ENCODE peak calls at places on chromosomes 1 and 21, in eight cellular contexts. M is SK-N-SH, G is right lobe of liver, Z is ovary, Q is fibroblast of lung, H is PC-3, U is NB4, L is endothelial cell. E is an unnamed sample.

GRCh38 chr1:1307261-1307907 is 346 bp downstream of the ACAP3 start:
- DNase-seq in G (peak), M (no peak), Z (no peak), L (no peak), Q (no peak), U (peak), H (peak), E (no peak)

GRCh38 chr1:204285438-204286322 is 71.9 kb upstream of the GOLT1A start:
- DNase-seq in M (no peak), L (no peak), Z (no peak), U (no peak), H (no peak), Q (no peak), G (no peak), E (no peak)

GRCh38 chr21:46549650-46550049 is 55.2 kb downstream of the S100B start:
- DNase-seq in H (no peak), L (no peak), G (no peak), M (no peak), U (no peak), Q (no peak), Z (no peak), E (no peak)

GRCh38 chr1:82162526-82163420 is 362.0 kb downstream of the ADGRL2 start:
- DNase-seq in G (no peak), Q (peak), M (no peak), Z (no peak), L (no peak), H (no peak), U (no peak), E (no peak)

GRCh38 chr1:62237361-62237760 is 42.7 kb downstream of the L1TD1 start:
- DNase-seq in U (no peak), Z (no peak), L (no peak), Q (no peak), G (no peak), M (no peak), H (peak), E (no peak)

GRCh38 chr1:77983997-77984355 is 5.1 kb upstream of the FUBP1 start:
- DNase-seq in Q (no peak), H (no peak), Z (no peak), M (no peak), G (no peak), L (no peak), U (no peak), E (no peak)

GRCh38 chr1:119341372-119341947 is 27.1 kb upstream of the HAO2 start:
- DNase-seq in M (no peak), L (no peak), H (no peak), Q (no peak), U (no peak), G (no peak), Z (no peak), E (no peak)

GRCh38 chr1:164622057-164622840 is 63.3 kb downstream of the PBX1 start:
- DNase-seq in Z (no peak), Q (peak), U (no peak), H (no peak), L (no peak), G (no peak), M (no peak), E (no peak)

GRCh38 chr21:46122241-46122671 is 24.3 kb downstream of the COL6A2 start:
- DNase-seq in L (no peak), G (no peak), Q (peak), M (no peak), H (peak), Z (peak), U (peak), E (peak)

GRCh38 chr1:905071-905749 is 18.5 kb upstream of the SAMD11 start:
- DNase-seq in H (no peak), L (no peak), Z (peak), M (peak), Q (peak), U (peak), G (no peak), E (peak)

GRCh38 chr1:194342484-194343262 is 1156.3 kb upstream of the B3GALT2 start:
- DNase-seq in U (peak), M (no peak), Q (no peak), H (no peak), G (no peak), Z (no peak), L (no peak), E (no peak)

GRCh38 chr1:26996665-26997064 is 3.2 kb downstream of the TRNP1 start:
- DNase-seq in Z (no peak), G (no peak), U (no peak), H (no peak), Q (no peak), M (no peak), L (no peak), E (no peak)

GRCh38 chr1:26994772-26995625 is 1.5 kb downstream of the TRNP1 start:
- DNase-seq in H (peak), Q (no peak), M (no peak), Z (no peak), L (no peak), G (no peak), U (no peak), E (no peak)

GRCh38 chr1:26994020-26994745 is 691 bp downstream of the TRNP1 start:
- DNase-seq in U (peak), L (peak), Q (no peak), Z (no peak), G (peak), M (peak), H (no peak), E (peak)

GRCh38 chr1:26998319-26999300 is 5.1 kb downstream of the TRNP1 start:
- DNase-seq in U (no peak), Q (peak), Z (no peak), M (no peak), G (no peak), L (no peak), H (peak), E (no peak)

DNA sequence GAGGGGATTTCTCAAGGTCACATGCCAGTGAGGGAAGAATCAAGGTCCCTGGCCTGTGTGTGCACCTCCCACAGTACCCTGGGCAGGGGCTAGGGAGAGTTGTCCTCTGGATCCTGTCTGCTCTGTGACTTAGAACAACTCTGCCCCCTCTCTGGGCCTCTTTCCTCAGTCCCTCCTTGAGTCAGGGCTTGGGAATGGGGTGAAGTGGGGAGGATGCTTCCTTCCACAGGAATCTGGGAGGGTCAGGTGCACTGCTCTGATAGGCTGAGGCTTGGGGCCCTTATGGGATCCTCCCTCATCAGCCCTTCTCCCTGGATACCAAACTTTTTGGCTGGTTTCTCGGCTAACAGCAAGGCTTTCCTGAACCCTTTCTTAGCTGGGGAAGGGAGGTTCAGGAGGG is 2.5 kb downstream of the TRNP1 start:
- DNase-seq in Q (peak), L (no peak), H (peak), M (no peak), Z (no peak), G (no peak), U (no peak), E (no peak)
- TF ChIP-seq CTCF in Q (no peak), L (no peak), H (no peak), M (no peak), Z (no peak), G (no peak), U (no peak), E (no peak)

GRCh38 chr21:26554365-26554764 is 18.7 kb downstream of the CYYR1 start:
- DNase-seq in Q (no peak), U (no peak), L (no peak), M (peak), Z (no peak), H (no peak), G (no peak), E (no peak)

GRCh38 chr21:26555554-26555953 is 17.5 kb downstream of the CYYR1 start:
- DNase-seq in Z (no peak), U (no peak), L (no peak), G (no peak), H (no peak), Q (no peak), M (no peak), E (no peak)

GRCh38 chr21:26553921-26554320 is 19.2 kb downstream of the CYYR1 start:
- DNase-seq in U (no peak), L (no peak), Q (no peak), M (no peak), Z (no peak), G (no peak), H (no peak), E (no peak)

DNA sequence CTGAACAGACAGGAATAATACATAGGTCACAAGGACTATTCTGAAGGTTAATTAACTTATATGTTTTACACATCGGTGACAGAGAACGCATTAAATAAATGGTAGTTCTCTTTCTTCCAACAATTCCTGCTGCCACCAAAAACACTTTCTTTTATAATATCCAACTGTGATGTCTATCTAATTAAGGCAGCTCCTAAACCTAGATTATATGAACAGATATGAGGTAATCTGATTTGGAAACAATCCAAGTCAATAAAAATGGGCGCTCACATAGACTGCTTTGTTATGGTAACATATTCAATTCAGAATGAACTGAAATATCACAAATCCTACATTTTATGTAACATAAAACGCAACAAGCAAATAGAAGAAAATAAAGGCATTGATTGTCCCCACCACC is 16.0 kb downstream of the CYYR1 start:
- DNase-seq in G (no peak), L (no peak), U (no peak), H (no peak), Q (no peak), Z (no peak), M (no peak), E (no peak)
- TF ChIP-seq CTCF in G (no peak), L (no peak), U (no peak), H (no peak), Q (no peak), Z (no peak), M (no peak), E (no peak)

DNA sequence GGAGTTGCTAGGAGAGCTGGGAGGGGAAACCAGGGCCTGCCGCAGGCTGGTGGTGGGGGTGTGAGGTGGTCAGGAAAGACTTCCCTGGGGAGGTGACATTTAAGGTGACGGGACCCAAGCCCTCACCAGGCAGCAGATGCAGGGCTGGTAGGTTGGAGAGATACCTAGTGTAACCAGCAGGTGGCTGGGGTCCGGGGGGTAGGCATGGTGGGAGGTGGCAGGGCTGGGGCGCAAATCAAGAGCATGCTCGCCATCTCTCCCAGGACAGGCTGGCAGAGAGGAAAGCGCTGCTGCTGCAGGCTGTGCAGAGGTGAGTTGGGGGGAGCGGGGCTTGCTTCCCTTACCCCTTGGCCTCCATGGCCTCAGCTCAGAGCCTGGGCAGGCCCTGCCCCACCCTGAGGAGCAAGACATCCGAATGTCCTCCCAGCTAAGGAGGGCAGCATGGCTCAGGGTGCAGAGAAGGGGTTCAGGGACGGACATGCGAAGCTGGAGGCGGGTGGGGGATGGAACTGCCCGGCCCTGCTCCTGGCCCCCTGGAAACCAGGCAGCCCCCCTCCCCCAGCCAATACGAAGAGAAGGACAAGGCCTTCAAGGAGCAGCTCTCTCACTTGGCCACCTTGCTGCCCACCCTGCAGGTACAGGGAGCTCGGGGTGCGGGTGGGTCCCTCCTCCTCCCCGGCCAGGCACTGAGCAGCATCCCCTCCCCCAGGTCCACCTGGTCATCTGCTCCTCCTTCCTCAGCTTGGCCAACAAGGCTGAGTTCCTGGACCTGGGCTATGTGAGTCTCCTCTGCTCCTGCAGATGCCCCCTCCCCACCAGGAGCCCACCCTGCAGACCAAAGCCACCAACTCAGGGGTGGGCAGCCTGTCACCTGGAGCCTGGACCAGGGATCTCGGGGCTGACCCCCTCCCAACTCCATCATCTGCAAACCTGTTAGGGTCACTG is 4.0 kb downstream of the RNF207 start:
- DNase-seq in Q (no peak), M (peak), U (peak), L (no peak), Z (no peak), G (no peak), H (no peak), E (no peak)
- TF ChIP-seq CTCF in Q (peak), M (no peak), U (no peak), L (no peak), Z (no peak), G (no peak), H (peak), E (no peak)

GRCh38 chr1:157213836-157214235 is 75.6 kb upstream of the ETV3 start:
- DNase-seq in G (no peak), H (no peak), U (no peak), L (no peak), Q (no peak), Z (no peak), M (no peak), E (no peak)
- TF ChIP-seq CTCF in G (no peak), H (no peak), U (no peak), L (no peak), Q (no peak), Z (no peak), M (no peak), E (no peak)

DNA sequence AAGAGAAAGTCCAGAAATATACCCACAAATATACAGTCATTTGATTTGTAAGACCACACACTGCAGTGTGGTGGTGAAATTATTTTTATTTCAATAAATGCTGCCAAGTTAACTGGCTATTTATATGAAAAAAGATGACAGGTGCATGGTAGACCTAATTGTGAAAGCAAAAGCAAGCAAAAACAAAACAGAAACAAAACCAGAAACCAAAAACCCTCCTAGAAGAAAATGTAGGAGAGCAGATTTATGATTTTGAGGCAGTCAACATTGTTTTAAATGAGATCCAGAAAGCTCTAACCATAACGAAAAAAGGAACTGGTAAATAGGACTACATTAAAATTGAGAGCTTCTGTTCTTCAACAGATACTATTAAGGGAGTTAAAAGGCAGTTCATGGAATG is 303.6 kb downstream of the PRDM2 start:
- DNase-seq in L (no peak), H (no peak), Z (no peak), Q (no peak), U (no peak), M (no peak), G (no peak), E (no peak)
- TF ChIP-seq CTCF in L (no peak), H (no peak), Z (no peak), Q (no peak), U (no peak), M (no peak), G (no peak), E (no peak)